ENCODE peak calls at places on chromosomes 13 and 19, in five cellular contexts. T is astrocyte of the cerebellum; C is fibroblast of lung; E is choroid plexus epithelial cell; V is activated CD8-positive, alpha-beta T cell treated with anti-CD3 and anti-CD28 coated beads for 36 hours. K is an unnamed sample.
A peak's percentile ranks its signal among the peaks of the same experiment; 100 is the strongest.

GRCh38 chr13:47066261-47066660 is 169.4 kb upstream of the HTR2A start:
- DNase-seq in T (peak; percentile 8), E (peak; percentile 43), C (peak; percentile 64), V (no peak), K (no peak)

GRCh38 chr13:44796597-44797517 is 192.4 kb downstream of the NUFIP1 start:
- DNase-seq in E (no peak), C (no peak), V (no peak), T (no peak), K (no peak)

GRCh38 chr13:71638728-71639127 is 228.3 kb downstream of the DACH1 start:
- DNase-seq in V (no peak), C (no peak), T (no peak), E (no peak), K (no peak)

GRCh38 chr13:110291286-110291685 is 15.7 kb downstream of the COL4A1 start:
- DNase-seq in V (no peak), T (no peak), C (no peak), E (no peak), K (no peak)

GRCh38 chr13:24742986-24743385 is 21.0 kb upstream of the RNF17 start:
- DNase-seq in E (no peak), C (no peak), T (no peak), V (no peak), K (no peak)

GRCh38 chr19:50909240-50910070 is 1.7 kb downstream of the KLK4 start:
- DNase-seq in E (peak; percentile 25), V (peak; percentile 58), C (no peak), T (no peak), K (no peak)

GRCh38 chr13:94192576-94192975 is 286.9 kb downstream of the DCT start:
- DNase-seq in E (peak; percentile 63), V (peak; percentile 33), C (no peak), T (no peak), K (no peak)

GRCh38 chr19:41795031-41795461 is 1.3 kb upstream of the CEACAM3 start:
- DNase-seq in C (peak; percentile 5), E (peak; percentile 56), V (peak; percentile 82), T (no peak), K (no peak)

GRCh38 chr13:112958127-112958989 is 10.7 kb upstream of the MCF2L start:
- DNase-seq in E (no peak), T (no peak), C (no peak), V (no peak), K (no peak)

GRCh38 chr19:15075801-15076200 is 6.2 kb upstream of the OR1I1 start:
- DNase-seq in V (no peak), C (no peak), T (no peak), E (no peak), K (no peak)

GRCh38 chr13:71962735-71963134 is 95.7 kb upstream of the DACH1 start:
- DNase-seq in C (no peak), E (no peak), V (no peak), T (no peak), K (no peak)

GRCh38 chr19:5485286-5485636 is 30.0 kb downstream of the ZNRF4 start:
- DNase-seq in C (no peak), E (no peak), V (no peak), T (no peak), K (no peak)

GRCh38 chr13:39451301-39451700 is 151.7 kb downstream of the LHFPL6 start:
- DNase-seq in T (peak; percentile 26), C (peak; percentile 43), E (peak; percentile 80), V (no peak), K (no peak)

GRCh38 chr19:47109541-47110375 is 3.8 kb downstream of the ZC3H4 start:
- DNase-seq in T (no peak), C (peak; percentile 65), V (peak; percentile 83), E (peak; percentile 66), K (no peak)

GRCh38 chr19:29547361-29547960 is 21.7 kb downstream of the VSTM2B start:
- DNase-seq in C (no peak), T (no peak), V (no peak), E (no peak), K (no peak)

GRCh38 chr19:42271861-42272534 is 2.9 kb downstream of the CIC start:
- DNase-seq in V (no peak), E (no peak), C (no peak), T (no peak), K (no peak)

DNA sequence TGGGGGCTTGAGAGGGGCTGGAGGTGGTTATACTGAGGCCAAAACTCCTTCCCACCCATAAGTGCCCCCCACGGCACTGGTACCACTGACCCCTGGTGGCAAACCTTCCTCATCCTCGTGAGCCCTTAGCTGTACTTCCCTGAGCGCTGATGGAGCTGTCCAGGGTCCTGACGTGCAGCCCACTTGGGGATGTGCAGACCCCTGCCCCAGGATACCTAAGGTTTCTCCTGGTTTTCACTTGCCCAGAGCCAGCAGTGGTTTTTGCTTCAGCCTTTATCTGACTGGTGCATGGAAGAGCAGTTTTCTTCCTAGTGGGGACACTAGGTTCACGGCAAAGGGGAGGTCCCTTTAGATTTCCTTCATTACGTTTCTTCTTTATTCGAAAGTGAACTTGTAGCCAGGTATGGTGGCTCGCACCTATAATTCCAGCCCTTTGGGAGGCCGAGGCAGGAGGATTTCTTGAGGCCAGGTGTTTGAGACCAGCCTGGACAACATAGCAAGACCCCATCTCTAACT is 28.7 kb upstream of the KCTD15 start:
- DNase-seq in C (peak; percentile 17), V (peak; percentile 42), T (no peak), E (peak; percentile 31), K (no peak)
- TF ChIP-seq CTCF in C (peak; percentile 12), V (no peak), T (peak; percentile 32), E (peak; percentile 40), K (peak; percentile 13)

GRCh38 chr19:794989-795658 is 2.1 kb upstream of the PTBP1 start:
- DNase-seq in C (no peak), E (no peak), V (no peak), T (no peak), K (no peak)

GRCh38 chr19:795691-796581 is 1.3 kb upstream of the PTBP1 start:
- DNase-seq in T (no peak), V (no peak), E (no peak), C (no peak), K (no peak)

GRCh38 chr19:797528-798414 is 519 bp downstream of the PTBP1 start:
- DNase-seq in E (peak; percentile 92), C (peak; percentile 85), V (peak; percentile 91), T (peak; percentile 68), K (peak; percentile 68)

GRCh38 chr19:798415-799075 is 1.3 kb downstream of the PTBP1 start:
- DNase-seq in T (no peak), E (no peak), V (no peak), C (no peak), K (no peak)

DNA sequence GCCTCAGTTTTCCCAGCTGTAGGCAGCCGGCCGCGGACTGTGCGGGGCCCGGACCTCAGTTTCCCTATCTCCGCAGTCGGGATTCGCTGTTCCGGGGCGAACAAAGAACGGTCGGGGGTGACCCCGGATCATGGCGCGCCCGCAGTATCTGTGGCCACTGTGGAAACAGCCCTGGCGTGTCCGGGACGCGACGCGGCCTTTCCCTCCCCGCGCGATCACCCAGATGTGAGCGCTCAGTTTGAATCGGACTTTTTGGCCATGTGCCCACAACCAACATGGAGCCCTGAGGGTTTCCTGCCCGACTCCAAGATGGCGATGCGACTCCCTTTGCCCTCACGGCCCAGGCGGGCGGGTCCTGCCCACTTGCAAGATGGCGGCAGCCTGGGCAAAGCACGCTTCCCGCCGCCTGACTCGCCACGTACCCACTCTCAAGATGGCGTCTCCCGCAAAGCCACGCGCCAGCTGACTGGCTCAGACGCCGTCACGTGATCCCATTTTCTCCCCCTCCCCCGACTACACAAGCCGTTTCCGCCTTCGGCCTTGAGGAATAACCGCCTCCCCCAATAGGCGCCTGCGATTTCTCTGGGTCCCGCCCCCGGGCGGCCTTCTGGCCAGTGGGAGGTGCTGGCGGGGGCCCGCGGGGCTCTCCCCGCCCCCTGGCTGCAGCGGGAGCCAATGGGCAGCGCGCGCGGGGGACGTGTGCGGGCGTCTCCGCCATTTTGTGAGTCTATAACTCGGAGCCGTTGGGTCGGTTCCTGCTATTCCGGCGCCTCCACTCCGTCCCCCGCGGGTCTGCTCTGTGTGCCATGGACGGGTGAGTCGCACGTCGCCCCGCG is at the start of gene PTBP1:
- DNase-seq in C (peak; percentile 100), T (peak; percentile 100), V (peak; percentile 100), E (peak; percentile 100), K (peak; percentile 100)
- TF ChIP-seq CTCF in C (no peak), T (no peak), V (no peak), E (peak; percentile 7), K (no peak)

GRCh38 chr13:74424455-74424854 is 290.3 kb upstream of the KLF12 start:
- DNase-seq in T (no peak), V (no peak), E (no peak), C (no peak), K (no peak)

DNA sequence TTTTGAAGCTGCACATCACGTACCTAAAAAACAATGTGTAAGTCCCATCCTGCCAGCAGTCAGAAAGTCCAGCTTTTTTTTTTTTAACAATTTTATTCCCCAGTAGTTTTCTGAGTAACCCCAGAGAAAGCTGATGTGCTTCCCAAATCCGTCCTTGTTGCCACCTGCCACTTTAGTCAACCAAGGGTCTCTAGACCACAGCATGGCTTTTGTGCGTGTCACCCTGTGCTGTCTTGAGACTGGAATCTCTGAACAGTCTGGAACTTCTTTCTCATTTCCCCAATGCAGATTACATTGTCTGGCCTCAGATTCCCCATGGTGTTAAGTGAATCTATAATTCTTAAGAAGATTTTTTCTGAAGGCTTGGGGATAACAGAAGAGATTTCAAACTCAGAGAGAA is 289.2 kb upstream of the KLF12 start:
- DNase-seq in V (no peak), E (peak; percentile 1), C (peak; percentile 30), T (no peak), K (no peak)
- TF ChIP-seq CTCF in V (no peak), E (no peak), C (no peak), T (no peak), K (no peak)

DNA sequence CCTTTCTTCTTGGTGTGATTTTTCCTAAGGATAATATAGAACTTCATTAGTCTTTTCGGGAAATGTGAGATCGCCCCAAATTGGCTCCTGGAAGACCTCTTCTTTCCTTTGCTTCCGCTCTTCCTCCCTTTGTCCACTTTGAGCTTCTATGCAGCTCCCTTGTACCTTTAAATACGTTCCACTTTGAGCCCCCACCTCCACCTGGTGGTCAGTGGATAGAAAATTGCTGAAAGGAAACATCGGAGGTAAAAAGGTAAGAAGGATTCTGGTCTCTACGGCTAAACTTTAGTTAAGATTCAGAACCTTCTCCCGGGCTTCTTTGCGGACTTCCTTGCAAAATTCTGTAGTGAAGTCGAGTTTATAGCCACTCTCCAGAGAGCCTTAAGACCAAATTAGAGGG is 55.0 kb upstream of the TM9SF2 start:
- DNase-seq in V (no peak), E (no peak), T (no peak), C (no peak), K (no peak)
- TF ChIP-seq CTCF in V (no peak), E (no peak), T (peak; percentile 17), C (no peak), K (no peak)

DNA sequence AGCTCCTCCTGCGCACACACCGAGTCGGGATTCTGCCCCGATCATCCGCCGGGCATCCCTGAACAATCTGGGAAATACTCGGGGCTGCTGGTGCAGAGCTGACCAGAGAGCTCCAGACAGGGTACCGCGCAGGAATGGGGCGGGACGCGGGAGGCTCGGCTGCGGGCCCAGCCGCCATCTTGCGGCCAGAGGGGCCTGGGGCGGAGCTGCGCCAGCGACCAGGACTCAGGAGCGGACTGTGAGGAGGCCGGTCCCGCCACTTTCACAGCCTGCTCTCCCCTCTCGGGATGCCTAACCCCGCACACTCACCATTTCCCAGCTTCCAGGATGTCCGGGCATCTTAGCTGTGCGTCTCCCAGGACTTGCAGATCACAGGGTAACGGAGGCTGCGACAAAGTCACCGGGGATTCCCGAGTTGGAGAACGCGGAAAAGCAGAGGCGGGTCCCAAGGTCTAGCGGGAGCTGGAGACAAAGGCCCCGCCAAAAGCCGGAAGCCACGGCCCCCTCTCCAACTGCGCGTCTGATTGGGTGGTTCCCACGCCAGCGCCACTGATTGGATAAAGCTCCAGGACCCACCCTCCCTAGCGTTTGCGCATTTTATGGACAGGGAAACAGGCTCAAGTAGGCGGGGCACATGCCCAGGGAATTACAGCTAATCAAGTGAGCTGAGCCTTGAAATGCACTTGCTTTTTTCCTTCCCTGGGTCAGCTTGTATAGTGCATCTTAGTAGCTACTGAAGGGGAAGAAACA is 15.8 kb upstream of the ZNF43 start:
- DNase-seq in V (peak; percentile 96), C (peak; percentile 95), T (peak; percentile 92), E (peak; percentile 97), K (peak; percentile 79)
- TF ChIP-seq CTCF in V (no peak), C (no peak), T (no peak), E (no peak), K (no peak)

K was measured in AG09319.